ENCODE peak calls at places on chromosomes 11 and 22, in ten cellular contexts. D is left ventricle myocardium inferior, J is psoas muscle, Z is small intestine, H is lower lobe of right lung, L is MM.1S, C is dorsolateral prefrontal cortex, F is AG09309, X is body of pancreas, I is cardiac muscle cell. N is an unnamed sample.

GRCh38 chr22:19656541-19657251 is 57.6 kb upstream of the SEPTIN5 start:
- DNase-seq in D (no peak), J (no peak), Z (no peak), H (no peak), L (no peak), C (no peak), F (no peak), X (no peak), I (no peak), N (no peak)

GRCh38 chr11:63687845-63688244 is 6.5 kb downstream of the RTN3 start:
- DNase-seq in D (no peak), J (no peak), Z (no peak), H (no peak), L (no peak), C (no peak), F (no peak), X (no peak), I (no peak), N (no peak)

GRCh38 chr11:101442171-101442570 is 141.6 kb downstream of the TRPC6 start:
- DNase-seq in D (no peak), J (no peak), Z (no peak), H (no peak), L (no peak), C (no peak), F (no peak), X (no peak), I (no peak), N (peak)

GRCh38 chr22:22866381-22867111 is 21.1 kb upstream of the IGLL5 start:
- DNase-seq in D (no peak), J (no peak), Z (peak), H (no peak), L (no peak), C (no peak), F (no peak), X (no peak), I (no peak), N (no peak)

GRCh38 chr11:95305726-95306522 is 74.9 kb upstream of the SESN3 start:
- DNase-seq in D (no peak), J (no peak), Z (peak), H (no peak), L (no peak), C (no peak), F (no peak), X (no peak), I (no peak), N (no peak)

GRCh38 chr11:3105791-3106735 is 48.8 kb upstream of the CARS1 start:
- DNase-seq in D (no peak), J (no peak), Z (no peak), H (peak), L (no peak), C (peak), F (no peak), X (no peak), I (no peak), N (no peak)

GRCh38 chr11:132439711-132440300 is 1069.4 kb downstream of the NTM start:
- DNase-seq in D (no peak), J (no peak), Z (no peak), H (no peak), L (no peak), C (no peak), F (no peak), X (no peak), I (no peak), N (no peak)

GRCh38 chr11:130775306-130776043 is 140.8 kb downstream of the SNX19 start:
- DNase-seq in D (no peak), J (no peak), Z (peak), H (no peak), L (no peak), C (no peak), F (peak), X (no peak), I (no peak), N (peak)

GRCh38 chr11:71426413-71426812 is 21.8 kb downstream of the DHCR7 start:
- DNase-seq in D (no peak), J (no peak), Z (no peak), H (no peak), L (no peak), C (no peak), F (no peak), X (no peak), I (no peak), N (no peak)

GRCh38 chr11:86370922-86371614 is 3.6 kb upstream of the CCDC81 start:
- DNase-seq in D (no peak), J (no peak), Z (no peak), H (no peak), L (no peak), C (no peak), F (peak), X (no peak), I (no peak), N (no peak)

GRCh38 chr11:68977781-68978625 is 2.8 kb downstream of the MRGPRD start:
- DNase-seq in D (no peak), J (no peak), Z (no peak), H (peak), L (no peak), C (peak), F (no peak), X (no peak), I (no peak), N (no peak)

GRCh38 chr11:71500601-71501021 is 26.5 kb upstream of the KRTAP5-7 start:
- DNase-seq in D (peak), J (no peak), Z (peak), H (no peak), L (no peak), C (no peak), F (no peak), X (no peak), I (no peak), N (peak)

GRCh38 chr11:13550761-13551160 is 55.0 kb upstream of the PTH start:
- DNase-seq in D (no peak), J (no peak), Z (no peak), H (no peak), L (no peak), C (no peak), F (no peak), X (no peak), I (no peak), N (no peak)

GRCh38 chr11:70333206-70333605 is 62.7 kb downstream of the PPFIA1 start:
- DNase-seq in D (no peak), J (no peak), Z (no peak), H (no peak), L (no peak), C (no peak), F (no peak), X (no peak), I (peak), N (no peak)

GRCh38 chr11:16933756-16934603 is 80.2 kb downstream of the PLEKHA7 start:
- DNase-seq in D (no peak), J (no peak), Z (no peak), H (no peak), L (no peak), C (no peak), F (no peak), X (peak), I (peak), N (no peak)

GRCh38 chr22:18083406-18083805 is 5.6 kb downstream of the PEX26 start:
- DNase-seq in D (no peak), J (no peak), Z (no peak), H (no peak), L (no peak), C (no peak), F (no peak), X (no peak), I (no peak), N (no peak)

GRCh38 chr11:34358666-34359547 is 1.1 kb upstream of the ABTB2 start:
- DNase-seq in D (peak), J (peak), Z (peak), H (peak), L (peak), C (peak), F (no peak), X (peak), I (peak), N (peak)

GRCh38 chr11:3037041-3037944 is 19.9 kb downstream of the CARS1 start:
- DNase-seq in D (peak), J (peak), Z (peak), H (peak), L (peak), C (peak), F (no peak), X (peak), I (peak), N (peak)

GRCh38 chr11:117723625-117724024 is 73.4 kb downstream of the DSCAML1 start:
- DNase-seq in D (no peak), J (no peak), Z (peak), H (no peak), L (no peak), C (no peak), F (no peak), X (no peak), I (no peak), N (no peak)
- H3K4me3 ChIP-seq in D (no peak), J (no peak), Z (no peak), H (no peak), L (no peak), C (no peak), F (no peak), X (no peak), I (no peak), N (no peak)

GRCh38 chr11:60326955-60327354 is at the start of gene MS4A6E:
- DNase-seq in D (no peak), J (no peak), Z (no peak), H (no peak), L (no peak), C (no peak), F (no peak), X (no peak), I (no peak), N (no peak)
- H3K4me3 ChIP-seq in D (no peak), J (no peak), Z (no peak), H (no peak), L (no peak), C (no peak), F (no peak), X (no peak), I (no peak), N (no peak)

GRCh38 chr22:45483319-45483718 is 19.4 kb upstream of the FBLN1 start:
- DNase-seq in D (no peak), J (no peak), Z (no peak), H (peak), L (no peak), C (no peak), F (no peak), X (no peak), I (no peak), N (no peak)

GRCh38 chr22:45485271-45485670 is 17.4 kb upstream of the FBLN1 start:
- DNase-seq in D (no peak), J (no peak), Z (no peak), H (peak), L (no peak), C (no peak), F (no peak), X (no peak), I (no peak), N (no peak)

GRCh38 chr22:45482169-45482568 is 20.5 kb upstream of the FBLN1 start:
- DNase-seq in D (no peak), J (no peak), Z (no peak), H (peak), L (no peak), C (no peak), F (no peak), X (no peak), I (no peak), N (no peak)

GRCh38 chr22:45484742-45485141 is 17.9 kb upstream of the FBLN1 start:
- DNase-seq in D (no peak), J (no peak), Z (no peak), H (peak), L (no peak), C (no peak), F (no peak), X (no peak), I (no peak), N (no peak)

GRCh38 chr22:45483918-45484499 is 18.7 kb upstream of the FBLN1 start:
- DNase-seq in D (no peak), J (no peak), Z (no peak), H (peak), L (no peak), C (no peak), F (no peak), X (no peak), I (no peak), N (no peak)
- H3K4me3 ChIP-seq in D (no peak), J (no peak), Z (no peak), H (no peak), L (no peak), C (no peak), F (no peak), X (no peak), I (no peak), N (no peak)

GRCh38 chr22:26884921-26885320 is 227.5 kb downstream of the MIAT start:
- DNase-seq in D (no peak), J (peak), Z (no peak), H (no peak), L (no peak), C (no peak), F (no peak), X (no peak), I (no peak), N (peak)
- H3K4me3 ChIP-seq in D (no peak), J (no peak), Z (no peak), H (no peak), L (no peak), C (no peak), F (no peak), X (no peak), I (no peak), N (no peak)

GRCh38 chr11:128291835-128292234 is 295.5 kb downstream of the ETS1 start:
- DNase-seq in D (no peak), J (no peak), Z (peak), H (no peak), L (no peak), C (no peak), F (no peak), X (no peak), I (no peak), N (no peak)
- H3K4me3 ChIP-seq in D (no peak), J (no peak), Z (no peak), H (no peak), L (no peak), C (no peak), F (no peak), X (no peak), I (no peak), N (no peak)

GRCh38 chr11:35389897-35390462 is 29.4 kb downstream of the SLC1A2 start:
- DNase-seq in D (no peak), J (no peak), Z (no peak), H (no peak), L (no peak), C (no peak), F (no peak), X (no peak), I (no peak), N (no peak)

GRCh38 chr11:35393093-35393492 is 26.3 kb downstream of the SLC1A2 start:
- DNase-seq in D (no peak), J (no peak), Z (no peak), H (no peak), L (no peak), C (no peak), F (no peak), X (no peak), I (no peak), N (no peak)

GRCh38 chr11:35390737-35391682 is 28.3 kb downstream of the SLC1A2 start:
- DNase-seq in D (no peak), J (no peak), Z (peak), H (no peak), L (no peak), C (no peak), F (no peak), X (peak), I (no peak), N (peak)

GRCh38 chr11:35394941-35395340 is 24.4 kb downstream of the SLC1A2 start:
- DNase-seq in D (no peak), J (no peak), Z (no peak), H (no peak), L (no peak), C (no peak), F (no peak), X (no peak), I (no peak), N (no peak)

DNA sequence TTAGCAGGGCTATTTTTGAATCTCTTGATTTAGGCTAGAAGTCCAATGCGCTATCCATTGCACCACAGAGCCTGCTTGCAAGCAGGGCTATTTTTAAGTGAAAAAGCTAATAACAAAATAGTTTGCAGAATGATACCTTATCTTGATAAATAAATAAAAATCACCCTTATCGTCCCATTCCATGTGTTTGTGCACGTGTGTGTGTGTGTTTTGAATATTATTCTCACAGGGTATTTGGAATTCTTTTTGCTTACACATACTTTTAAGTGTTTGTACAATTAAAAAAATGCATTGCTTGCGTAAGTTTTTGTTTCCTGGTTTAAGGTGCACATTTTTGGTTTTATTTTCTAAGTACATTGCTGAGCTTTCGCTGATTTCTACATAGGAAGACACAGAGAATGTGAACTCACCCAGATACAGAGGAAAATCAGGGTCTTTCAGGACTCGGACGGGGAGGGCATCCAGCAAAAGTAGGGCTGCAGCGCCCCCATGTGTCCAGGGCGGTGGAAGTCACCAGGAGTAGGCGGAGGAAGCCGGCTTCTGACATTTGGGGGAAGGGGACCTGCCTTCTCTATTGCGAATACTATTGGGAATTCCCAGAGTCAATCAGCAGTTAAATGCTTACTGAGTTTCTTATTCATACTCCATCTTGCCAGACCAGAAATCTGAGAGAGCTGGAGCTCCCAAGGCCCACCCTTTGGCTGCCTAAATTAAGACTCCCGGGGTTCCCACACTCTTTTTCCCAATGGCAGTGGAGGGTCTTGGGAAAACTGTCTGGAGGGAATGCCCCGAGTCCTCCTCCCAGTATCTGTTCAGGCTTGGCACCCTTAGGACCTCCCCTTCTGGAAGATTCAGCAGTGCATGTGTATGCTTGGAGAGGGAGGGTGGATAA is 27.2 kb downstream of the SLC1A2 start:
- DNase-seq in D (peak), J (peak), Z (peak), H (peak), L (peak), C (peak), F (peak), X (peak), I (peak), N (peak)
- H3K4me3 ChIP-seq in D (no peak), J (no peak), Z (no peak), H (peak), L (no peak), C (no peak), F (no peak), X (no peak), I (no peak), N (no peak)

DNA sequence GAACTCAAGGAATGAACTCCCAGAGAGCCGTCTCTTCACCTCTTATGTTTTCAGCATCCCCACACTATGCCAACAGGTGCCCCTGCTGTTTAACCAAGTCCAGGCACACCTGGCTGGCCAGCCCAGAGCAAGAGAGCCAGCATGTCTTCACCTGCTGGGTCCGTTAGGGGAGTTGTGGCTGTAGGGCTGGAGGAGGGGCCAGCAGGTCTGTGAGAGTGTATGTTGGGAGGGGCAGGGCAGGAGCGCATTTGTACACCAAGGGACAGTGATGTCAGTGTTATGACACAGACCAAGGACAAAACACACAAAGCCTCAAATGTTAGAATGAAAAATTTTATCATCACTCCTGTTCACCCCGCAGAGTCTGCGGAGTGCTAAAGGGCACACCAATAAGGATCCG is 5.8 kb downstream of the PATZ1 start:
- DNase-seq in D (no peak), J (no peak), Z (no peak), H (no peak), L (no peak), C (no peak), F (no peak), X (no peak), I (no peak), N (no peak)
- H3K4me3 ChIP-seq in D (no peak), J (no peak), Z (no peak), H (no peak), L (no peak), C (no peak), F (no peak), X (no peak), I (no peak), N (no peak)

N was measured in MG63.